ENCODE peak calls at places on chromosome 6, in seven cellular contexts. One of them, this sample, is unnamed.

GRCh38 chr6:73832313-73832712 is 136.3 kb downstream of the CD109 start:
- DNase-seq in transverse colon: no peak
- DNase-seq in mesenchymal stem cell: no peak
- DNase-seq in hepatocyte: no peak
- DNase-seq in IMR-90: no peak
- DNase-seq in prostate gland: no peak
- DNase-seq in effector memory CD4-positive, alpha-beta T cell: no peak
- DNase-seq in this sample: no peak

GRCh38 chr6:111837007-111837406 is 36.2 kb downstream of the FYN start:
- DNase-seq in transverse colon: no peak
- DNase-seq in mesenchymal stem cell: no peak
- DNase-seq in prostate gland: no peak
- DNase-seq in IMR-90: no peak
- DNase-seq in effector memory CD4-positive, alpha-beta T cell: peak; percentile 19
- DNase-seq in hepatocyte: no peak
- DNase-seq in this sample: no peak

GRCh38 chr6:75818061-75818855 is 69.2 kb downstream of the MYO6 start:
- DNase-seq in IMR-90: peak; percentile 56
- DNase-seq in transverse colon: no peak
- DNase-seq in effector memory CD4-positive, alpha-beta T cell: no peak
- DNase-seq in hepatocyte: no peak
- DNase-seq in prostate gland: no peak
- DNase-seq in mesenchymal stem cell: peak; percentile 28
- DNase-seq in this sample: no peak

GRCh38 chr6:7911345-7911725 is 747 bp upstream of the TXNDC5 start:
- DNase-seq in hepatocyte: no peak
- DNase-seq in effector memory CD4-positive, alpha-beta T cell: no peak
- DNase-seq in mesenchymal stem cell: no peak
- DNase-seq in prostate gland: no peak
- DNase-seq in IMR-90: no peak
- DNase-seq in transverse colon: peak; percentile 47
- DNase-seq in this sample: no peak

GRCh38 chr6:138031417-138031816 is 75.8 kb downstream of the PERP start:
- DNase-seq in mesenchymal stem cell: no peak
- DNase-seq in effector memory CD4-positive, alpha-beta T cell: no peak
- DNase-seq in IMR-90: no peak
- DNase-seq in hepatocyte: no peak
- DNase-seq in transverse colon: no peak
- DNase-seq in prostate gland: peak; percentile 30
- DNase-seq in this sample: no peak

GRCh38 chr6:28368522-28368921 is 18.8 kb downstream of the ZKSCAN3 start:
- DNase-seq in hepatocyte: no peak
- DNase-seq in effector memory CD4-positive, alpha-beta T cell: no peak
- DNase-seq in mesenchymal stem cell: no peak
- DNase-seq in transverse colon: no peak
- DNase-seq in prostate gland: no peak
- DNase-seq in IMR-90: no peak
- DNase-seq in this sample: no peak

GRCh38 chr6:17355404-17355774 is 38.0 kb upstream of the CAP2 start:
- DNase-seq in IMR-90: no peak
- DNase-seq in transverse colon: no peak
- DNase-seq in hepatocyte: no peak
- DNase-seq in prostate gland: no peak
- DNase-seq in mesenchymal stem cell: no peak
- DNase-seq in effector memory CD4-positive, alpha-beta T cell: no peak
- DNase-seq in this sample: no peak

GRCh38 chr6:10809098-10809497 is 29.2 kb downstream of the MAK start:
- DNase-seq in hepatocyte: no peak
- DNase-seq in effector memory CD4-positive, alpha-beta T cell: no peak
- DNase-seq in prostate gland: no peak
- DNase-seq in transverse colon: no peak
- DNase-seq in IMR-90: no peak
- DNase-seq in mesenchymal stem cell: no peak
- DNase-seq in this sample: no peak

GRCh38 chr6:97440590-97441176 is 157.7 kb upstream of the MMS22L start:
- DNase-seq in prostate gland: no peak
- DNase-seq in mesenchymal stem cell: peak; percentile 16
- DNase-seq in hepatocyte: peak; percentile 63
- DNase-seq in effector memory CD4-positive, alpha-beta T cell: no peak
- DNase-seq in IMR-90: peak; percentile 12
- DNase-seq in transverse colon: no peak
- DNase-seq in this sample: no peak

GRCh38 chr6:158817298-158818007 is 1.7 kb downstream of the EZR start:
- DNase-seq in effector memory CD4-positive, alpha-beta T cell: no peak
- DNase-seq in transverse colon: peak; percentile 68
- DNase-seq in hepatocyte: peak; percentile 63
- DNase-seq in prostate gland: peak; percentile 68
- DNase-seq in mesenchymal stem cell: peak; percentile 42
- DNase-seq in IMR-90: peak; percentile 48
- DNase-seq in this sample: no peak

GRCh38 chr6:119148825-119149525 is 70.5 kb upstream of the FAM184A start:
- DNase-seq in prostate gland: no peak
- DNase-seq in transverse colon: no peak
- DNase-seq in effector memory CD4-positive, alpha-beta T cell: no peak
- DNase-seq in IMR-90: peak; percentile 51
- DNase-seq in mesenchymal stem cell: peak; percentile 23
- DNase-seq in hepatocyte: no peak
- DNase-seq in this sample: no peak

GRCh38 chr6:166554316-166554715 is 32.2 kb downstream of the RAMACL start:
- DNase-seq in mesenchymal stem cell: peak; percentile 52
- DNase-seq in IMR-90: peak; percentile 59
- DNase-seq in transverse colon: no peak
- DNase-seq in effector memory CD4-positive, alpha-beta T cell: no peak
- DNase-seq in prostate gland: no peak
- DNase-seq in hepatocyte: no peak
- DNase-seq in this sample: no peak

GRCh38 chr6:141562181-141562800 is 570.4 kb upstream of the GJE1 start:
- DNase-seq in IMR-90: no peak
- DNase-seq in effector memory CD4-positive, alpha-beta T cell: no peak
- DNase-seq in prostate gland: no peak
- DNase-seq in transverse colon: peak; percentile 9
- DNase-seq in mesenchymal stem cell: peak; percentile 43
- DNase-seq in hepatocyte: peak; percentile 8
- DNase-seq in this sample: no peak

GRCh38 chr6:135992739-135993138 is 141.2 kb downstream of the PDE7B start:
- DNase-seq in mesenchymal stem cell: no peak
- DNase-seq in transverse colon: no peak
- DNase-seq in hepatocyte: no peak
- DNase-seq in effector memory CD4-positive, alpha-beta T cell: no peak
- DNase-seq in IMR-90: no peak
- DNase-seq in prostate gland: no peak
- DNase-seq in this sample: no peak

GRCh38 chr6:88538130-88538706 is 372.1 kb upstream of the CNR1 start:
- DNase-seq in mesenchymal stem cell: no peak
- DNase-seq in effector memory CD4-positive, alpha-beta T cell: no peak
- DNase-seq in prostate gland: no peak
- DNase-seq in IMR-90: no peak
- DNase-seq in transverse colon: no peak
- DNase-seq in hepatocyte: peak; percentile 52
- DNase-seq in this sample: no peak

DNA sequence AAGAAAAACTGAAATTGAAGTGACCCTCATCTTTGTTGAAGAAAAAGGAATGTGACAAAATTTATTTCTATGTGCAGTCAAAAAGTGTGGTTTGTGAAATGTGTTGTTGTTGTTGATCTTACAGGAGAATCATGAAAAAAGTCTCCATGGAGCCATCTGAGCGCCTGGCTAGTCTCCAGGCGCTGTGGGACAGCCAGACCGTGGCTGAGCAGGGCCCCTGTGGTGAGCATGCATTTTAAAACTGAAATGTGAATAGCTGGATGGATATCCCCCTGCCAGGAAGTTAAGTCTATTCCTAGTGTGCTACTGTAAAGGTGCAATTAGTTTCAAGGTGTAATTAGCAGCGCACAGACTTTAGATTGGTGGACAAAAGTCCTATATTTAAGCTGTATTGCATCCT is 170.6 kb downstream of the CARMIL1 start:
- DNase-seq in hepatocyte: no peak
- DNase-seq in prostate gland: no peak
- DNase-seq in effector memory CD4-positive, alpha-beta T cell: no peak
- DNase-seq in mesenchymal stem cell: no peak
- DNase-seq in IMR-90: no peak
- DNase-seq in transverse colon: no peak
- DNase-seq in this sample: no peak
- H3K4me3 ChIP-seq in hepatocyte: no peak overlapping the region
- H3K4me3 ChIP-seq in prostate gland: no peak overlapping the region
- H3K4me3 ChIP-seq in effector memory CD4-positive, alpha-beta T cell: no peak overlapping the region
- H3K4me3 ChIP-seq in mesenchymal stem cell: no peak overlapping the region
- H3K4me3 ChIP-seq in IMR-90: no peak overlapping the region
- H3K4me3 ChIP-seq in transverse colon: no peak overlapping the region
- H3K4me3 ChIP-seq in this sample: no peak overlapping the region

GRCh38 chr6:2258112-2258511 is 12.7 kb upstream of the GMDS start:
- DNase-seq in transverse colon: no peak
- DNase-seq in mesenchymal stem cell: no peak
- DNase-seq in prostate gland: no peak
- DNase-seq in IMR-90: no peak
- DNase-seq in effector memory CD4-positive, alpha-beta T cell: no peak
- DNase-seq in hepatocyte: no peak
- DNase-seq in this sample: no peak

GRCh38 chr6:2259002-2259494 is 13.6 kb upstream of the GMDS start:
- DNase-seq in effector memory CD4-positive, alpha-beta T cell: no peak
- DNase-seq in prostate gland: no peak
- DNase-seq in hepatocyte: peak; percentile 38
- DNase-seq in transverse colon: peak; percentile 53
- DNase-seq in mesenchymal stem cell: no peak
- DNase-seq in IMR-90: no peak
- DNase-seq in this sample: no peak

GRCh38 chr6:2254747-2255146 is 9.3 kb upstream of the GMDS start:
- DNase-seq in hepatocyte: no peak
- DNase-seq in prostate gland: no peak
- DNase-seq in effector memory CD4-positive, alpha-beta T cell: no peak
- DNase-seq in transverse colon: no peak
- DNase-seq in IMR-90: no peak
- DNase-seq in mesenchymal stem cell: no peak
- DNase-seq in this sample: no peak

GRCh38 chr6:2259574-2259973 is 14.2 kb upstream of the GMDS start:
- DNase-seq in IMR-90: no peak
- DNase-seq in mesenchymal stem cell: no peak
- DNase-seq in prostate gland: no peak
- DNase-seq in effector memory CD4-positive, alpha-beta T cell: no peak
- DNase-seq in transverse colon: no peak
- DNase-seq in hepatocyte: no peak
- DNase-seq in this sample: no peak

DNA sequence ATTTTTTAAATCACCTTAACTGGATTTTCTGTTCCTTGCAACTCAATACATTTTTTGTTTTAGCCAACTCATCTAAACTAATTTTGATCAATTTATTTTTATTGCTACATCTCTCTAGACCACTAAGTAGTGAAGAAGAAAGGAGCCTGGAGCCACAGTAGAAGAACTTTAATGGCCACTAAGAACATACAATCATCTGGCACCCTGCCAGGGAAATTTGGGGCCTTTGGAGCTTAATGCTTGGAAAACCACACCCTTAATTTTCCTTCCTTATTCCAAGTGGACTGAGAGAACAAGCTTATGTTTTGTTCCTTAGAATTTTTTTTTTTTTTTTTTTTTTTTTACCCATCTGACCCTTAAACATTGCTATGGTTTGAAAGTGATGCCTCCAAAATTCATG is 12.0 kb upstream of the GMDS start:
- DNase-seq in effector memory CD4-positive, alpha-beta T cell: no peak
- DNase-seq in prostate gland: no peak
- DNase-seq in mesenchymal stem cell: no peak
- DNase-seq in transverse colon: peak; percentile 90
- DNase-seq in hepatocyte: peak; percentile 32
- DNase-seq in IMR-90: no peak
- DNase-seq in this sample: no peak
- H3K27ac ChIP-seq in effector memory CD4-positive, alpha-beta T cell: no peak overlapping the region
- H3K27ac ChIP-seq in prostate gland: no peak overlapping the region
- H3K27ac ChIP-seq in mesenchymal stem cell: no peak overlapping the region
- H3K27ac ChIP-seq in transverse colon: peak overlapping the region; percentile 82
- H3K27ac ChIP-seq in hepatocyte: no peak overlapping the region
- H3K27ac ChIP-seq in IMR-90: no peak overlapping the region
- H3K27ac ChIP-seq in this sample: no peak overlapping the region

DNA sequence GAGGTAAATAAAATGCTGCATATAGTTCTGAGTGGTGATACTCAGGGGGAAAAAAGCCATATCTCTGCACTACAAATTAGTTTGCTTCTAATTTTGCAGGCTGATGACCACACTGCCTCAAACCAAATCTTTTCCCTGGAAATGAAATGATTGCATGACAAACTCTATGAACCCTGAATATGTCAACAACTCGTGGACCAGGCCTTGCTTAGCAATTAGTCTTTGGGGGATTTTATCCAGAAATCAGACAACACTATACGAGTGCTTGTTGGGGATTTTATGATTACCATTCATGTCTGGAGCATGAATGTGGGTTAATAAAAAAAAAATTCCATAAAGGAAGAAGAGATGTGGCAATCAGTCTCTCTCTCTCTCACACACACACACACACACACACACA is 42.0 kb downstream of the SOBP start:
- DNase-seq in prostate gland: no peak
- DNase-seq in mesenchymal stem cell: no peak
- DNase-seq in IMR-90: no peak
- DNase-seq in hepatocyte: no peak
- DNase-seq in effector memory CD4-positive, alpha-beta T cell: no peak
- DNase-seq in transverse colon: no peak
- DNase-seq in this sample: no peak
- H3K4me1 ChIP-seq in prostate gland: no peaks in the 10 kb centered on the region
- H3K4me1 ChIP-seq in mesenchymal stem cell: no peaks in the 10 kb centered on the region
- H3K4me1 ChIP-seq in IMR-90: no peaks in the 10 kb centered on the region
- H3K4me1 ChIP-seq in hepatocyte: no peaks in the 10 kb centered on the region
- H3K4me1 ChIP-seq in effector memory CD4-positive, alpha-beta T cell: no peaks in the 10 kb centered on the region
- H3K4me1 ChIP-seq in transverse colon: no peaks in the 10 kb centered on the region
- H3K4me1 ChIP-seq in this sample: peaks cover 5% of the 10 kb centered on the region

GRCh38 chr6:150142657-150143501 is at the start of gene PPP1R14C:
- DNase-seq in transverse colon: peak; percentile 68
- DNase-seq in mesenchymal stem cell: no peak
- DNase-seq in hepatocyte: peak; percentile 50
- DNase-seq in prostate gland: no peak
- DNase-seq in IMR-90: no peak
- DNase-seq in effector memory CD4-positive, alpha-beta T cell: no peak
- DNase-seq in this sample: peak; percentile 55
- H3K4me3 ChIP-seq in transverse colon: peak within 1 kb of the TSS; percentile 11
- H3K4me3 ChIP-seq in mesenchymal stem cell: peak within 1 kb of the TSS; percentile 59
- H3K4me3 ChIP-seq in hepatocyte: peak within 1 kb of the TSS; percentile 49
- H3K4me3 ChIP-seq in prostate gland: peak within 1 kb of the TSS; percentile 22
- H3K4me3 ChIP-seq in IMR-90: no peak within 1 kb of the TSS
- H3K4me3 ChIP-seq in effector memory CD4-positive, alpha-beta T cell: no peak within 1 kb of the TSS
- H3K4me3 ChIP-seq in this sample: peak within 1 kb of the TSS; percentile 52

GRCh38 chr6:3159805-3160781 is 2.7 kb upstream of the TUBB2A start:
- DNase-seq in transverse colon: peak; percentile 84
- DNase-seq in IMR-90: no peak
- DNase-seq in effector memory CD4-positive, alpha-beta T cell: peak; percentile 62
- DNase-seq in prostate gland: no peak
- DNase-seq in hepatocyte: peak; percentile 93
- DNase-seq in mesenchymal stem cell: peak; percentile 84
- DNase-seq in this sample: peak; percentile 77
- H3K27ac ChIP-seq in transverse colon: peak overlapping the region; percentile 95
- H3K27ac ChIP-seq in IMR-90: no peak overlapping the region
- H3K27ac ChIP-seq in effector memory CD4-positive, alpha-beta T cell: peak overlapping the region; percentile 77
- H3K27ac ChIP-seq in prostate gland: no peak overlapping the region
- H3K27ac ChIP-seq in hepatocyte: peak overlapping the region; percentile 98
- H3K27ac ChIP-seq in mesenchymal stem cell: no peak overlapping the region
- H3K27ac ChIP-seq in this sample: no peak overlapping the region

This sample was measured in aorta.